ENCODE peak calls at places on chromosomes 11 and 22, in six cellular contexts. One of them, this sample, is unnamed.

GRCh38 chr11:110028904-110029303 is 64.3 kb upstream of the ZC3H12C start:
- DNase-seq in HepG2: no peak
- DNase-seq in A549: no peak
- DNase-seq in H1: no peak
- DNase-seq in K562: no peak
- DNase-seq in GM12878: peak; percentile 53
- DNase-seq in this sample: no peak

GRCh38 chr11:70721006-70721405 is 322.7 kb downstream of the CTTN start:
- DNase-seq in K562: no peak
- DNase-seq in H1: no peak
- DNase-seq in HepG2: no peak
- DNase-seq in A549: no peak
- DNase-seq in GM12878: no peak
- DNase-seq in this sample: no peak

GRCh38 chr11:350723-351255 is 18.5 kb upstream of the B4GALNT4 start:
- DNase-seq in K562: peak; percentile 84
- DNase-seq in GM12878: peak; percentile 78
- DNase-seq in A549: no peak
- DNase-seq in H1: no peak
- DNase-seq in HepG2: no peak
- DNase-seq in this sample: no peak

GRCh38 chr11:118438314-118438931 is 2.1 kb downstream of the KMT2A start:
- DNase-seq in H1: no peak
- DNase-seq in K562: peak; percentile 82
- DNase-seq in HepG2: no peak
- DNase-seq in A549: peak; percentile 31
- DNase-seq in GM12878: no peak
- DNase-seq in this sample: peak; percentile 53

GRCh38 chr11:74683279-74683871 is 47.9 kb downstream of the CHRDL2 start:
- DNase-seq in HepG2: no peak
- DNase-seq in H1: peak; percentile 75
- DNase-seq in GM12878: no peak
- DNase-seq in A549: no peak
- DNase-seq in K562: no peak
- DNase-seq in this sample: peak; percentile 87

GRCh38 chr11:1087961-1088926 is 13.6 kb downstream of the MUC2 start:
- DNase-seq in K562: peak; percentile 44
- DNase-seq in GM12878: no peak
- DNase-seq in HepG2: peak; percentile 12
- DNase-seq in H1: no peak
- DNase-seq in A549: no peak
- DNase-seq in this sample: no peak

GRCh38 chr11:123202155-123202714 is 7.2 kb upstream of the CLMP start:
- DNase-seq in HepG2: no peak
- DNase-seq in GM12878: no peak
- DNase-seq in K562: no peak
- DNase-seq in H1: peak; percentile 39
- DNase-seq in A549: no peak
- DNase-seq in this sample: peak; percentile 59

GRCh38 chr11:111652184-111652583 is 49.9 kb downstream of the SIK2 start:
- DNase-seq in HepG2: no peak
- DNase-seq in K562: no peak
- DNase-seq in GM12878: no peak
- DNase-seq in H1: no peak
- DNase-seq in A549: no peak
- DNase-seq in this sample: no peak

GRCh38 chr11:90737328-90738050 is 514.6 kb upstream of the CHORDC1 start:
- DNase-seq in A549: no peak
- DNase-seq in H1: no peak
- DNase-seq in GM12878: no peak
- DNase-seq in HepG2: peak; percentile 39
- DNase-seq in K562: no peak
- DNase-seq in this sample: no peak

GRCh38 chr11:2271327-2272240 is 1.2 kb upstream of the ASCL2 start:
- DNase-seq in A549: no peak
- DNase-seq in H1: peak; percentile 56
- DNase-seq in HepG2: no peak
- DNase-seq in GM12878: no peak
- DNase-seq in K562: no peak
- DNase-seq in this sample: no peak

GRCh38 chr22:39522567-39523300 is 2.4 kb downstream of the ATF4 start:
- DNase-seq in K562: no peak
- DNase-seq in HepG2: no peak
- DNase-seq in GM12878: no peak
- DNase-seq in H1: no peak
- DNase-seq in A549: peak; percentile 32
- DNase-seq in this sample: peak; percentile 19

GRCh38 chr11:5405173-5405572 is 16.7 kb upstream of the OR51Q1 start:
- DNase-seq in H1: no peak
- DNase-seq in HepG2: no peak
- DNase-seq in A549: no peak
- DNase-seq in K562: no peak
- DNase-seq in GM12878: no peak
- DNase-seq in this sample: no peak

GRCh38 chr11:73225001-73225686 is 7.1 kb downstream of the P2RY2 start:
- DNase-seq in K562: no peak
- DNase-seq in GM12878: no peak
- DNase-seq in A549: no peak
- DNase-seq in HepG2: no peak
- DNase-seq in H1: no peak
- DNase-seq in this sample: peak; percentile 12

GRCh38 chr22:36757608-36758220 is 18.2 kb downstream of the IFT27 start:
- DNase-seq in H1: peak; percentile 92
- DNase-seq in K562: peak; percentile 74
- DNase-seq in A549: peak; percentile 44
- DNase-seq in HepG2: peak; percentile 58
- DNase-seq in GM12878: no peak
- DNase-seq in this sample: peak; percentile 83

GRCh38 chr11:73760066-73760679 is 701 bp downstream of the RAB6A start:
- DNase-seq in A549: peak; percentile 59
- DNase-seq in K562: peak; percentile 56
- DNase-seq in H1: peak; percentile 73
- DNase-seq in GM12878: no peak
- DNase-seq in HepG2: no peak
- DNase-seq in this sample: peak; percentile 69

GRCh38 chr11:91178366-91178765 is 955.5 kb upstream of the CHORDC1 start:
- DNase-seq in GM12878: no peak
- DNase-seq in A549: no peak
- DNase-seq in K562: no peak
- DNase-seq in H1: no peak
- DNase-seq in HepG2: no peak
- DNase-seq in this sample: no peak

GRCh38 chr22:39646614-39647210 is 76.2 kb downstream of the CACNA1I start:
- DNase-seq in K562: no peak
- DNase-seq in H1: no peak
- DNase-seq in GM12878: no peak
- DNase-seq in A549: no peak
- DNase-seq in HepG2: no peak
- DNase-seq in this sample: no peak

DNA sequence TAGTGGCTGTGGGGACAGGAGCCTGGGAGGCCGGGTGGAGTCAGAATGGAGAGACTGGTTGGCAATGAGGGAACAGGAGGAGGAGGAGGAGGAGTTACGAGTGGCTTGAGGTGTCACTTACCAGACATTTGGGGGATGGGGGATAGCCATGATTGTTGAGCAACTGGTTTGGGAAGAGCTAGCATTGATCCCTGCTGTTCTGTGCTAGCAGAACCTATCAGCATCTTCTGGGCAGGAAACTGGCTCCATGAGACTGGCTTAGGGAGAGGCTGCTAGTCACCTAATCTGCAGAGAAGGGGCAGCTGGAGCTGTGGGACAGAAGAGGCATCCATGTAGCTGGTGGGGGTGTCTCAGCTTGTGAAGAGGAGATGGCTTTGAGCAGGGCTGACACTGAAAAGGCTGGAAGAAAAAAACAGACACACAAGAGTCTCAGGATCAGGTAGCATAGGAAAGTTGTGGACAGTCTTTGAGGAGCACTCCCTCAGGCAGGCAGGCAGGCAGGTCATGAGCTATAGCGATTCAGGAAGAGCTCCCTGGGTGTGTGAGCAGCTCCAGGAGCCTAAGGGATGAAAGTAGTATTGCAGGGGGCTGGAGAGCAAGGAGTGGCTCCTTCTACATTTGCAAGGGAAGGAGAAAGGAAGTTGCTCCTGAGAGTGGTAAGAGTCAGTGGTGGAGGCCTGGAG is 22.3 kb downstream of the PIK3IP1 start:
- DNase-seq in HepG2: no peak
- DNase-seq in GM12878: no peak
- DNase-seq in K562: no peak
- DNase-seq in A549: no peak
- DNase-seq in H1: no peak
- DNase-seq in this sample: no peak
- H3K4me2 ChIP-seq in HepG2: no peak overlapping the region
- H3K4me2 ChIP-seq in GM12878: no peak overlapping the region
- H3K4me2 ChIP-seq in K562: no peak overlapping the region
- H3K4me2 ChIP-seq in A549: no peak overlapping the region
- H3K4me2 ChIP-seq in H1: peak overlapping the region; percentile 28
- H3K4me2 ChIP-seq in this sample: no peak overlapping the region

DNA sequence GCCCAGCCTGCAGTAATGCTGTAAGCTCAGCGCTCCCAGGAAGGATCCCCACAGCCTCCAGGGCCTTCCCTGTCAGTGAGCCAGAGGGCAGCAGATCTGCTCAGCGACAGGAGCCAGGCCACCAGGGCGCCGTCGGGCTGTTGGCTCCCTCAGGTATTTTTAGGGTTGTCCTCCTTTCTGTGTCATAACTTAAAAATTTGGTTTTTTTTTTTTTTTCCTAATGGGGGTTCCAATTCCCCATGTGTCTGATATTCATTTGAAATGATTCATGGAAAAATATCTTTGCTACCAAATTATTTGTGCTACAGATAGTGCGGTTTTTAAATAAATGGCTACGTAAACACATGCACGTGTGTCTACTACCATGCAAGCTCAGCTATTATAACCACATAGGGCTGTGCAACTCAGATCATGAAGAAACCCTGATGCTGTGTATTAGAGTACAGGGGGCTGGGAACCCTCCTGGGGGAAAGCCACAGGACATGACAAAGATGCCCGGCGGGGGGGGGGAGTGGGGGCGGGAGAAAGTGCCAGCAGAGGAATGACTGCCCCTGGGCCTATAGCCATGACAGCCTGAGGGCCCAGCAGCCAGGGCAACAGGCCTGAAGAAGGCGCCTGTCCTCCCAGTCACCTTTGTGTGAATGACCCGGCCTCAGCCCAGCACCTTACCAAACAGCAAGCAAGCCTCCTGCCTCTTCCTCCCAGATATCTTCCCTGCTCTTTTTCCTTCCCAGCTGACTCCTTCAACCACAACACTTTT is 89.3 kb downstream of the NAT10 start:
- DNase-seq in GM12878: no peak
- DNase-seq in H1: no peak
- DNase-seq in HepG2: no peak
- DNase-seq in K562: no peak
- DNase-seq in A549: no peak
- DNase-seq in this sample: peak; percentile 52
- TF ChIP-seq EP300 in GM12878: no peak
- TF ChIP-seq EP300 in H1: no peak
- TF ChIP-seq EP300 in HepG2: no peak
- TF ChIP-seq EP300 in K562: no peak
- TF ChIP-seq EP300 in A549: no peak
- TF ChIP-seq EP300 in this sample: no peak

GRCh38 chr11:8365542-8365941 is 101.9 kb upstream of the LMO1 start:
- DNase-seq in H1: peak; percentile 71
- DNase-seq in GM12878: no peak
- DNase-seq in K562: peak; percentile 23
- DNase-seq in HepG2: no peak
- DNase-seq in A549: no peak
- DNase-seq in this sample: no peak

GRCh38 chr11:8366316-8366715 is 102.6 kb upstream of the LMO1 start:
- DNase-seq in A549: no peak
- DNase-seq in GM12878: no peak
- DNase-seq in H1: no peak
- DNase-seq in HepG2: no peak
- DNase-seq in K562: no peak
- DNase-seq in this sample: no peak

GRCh38 chr11:8369592-8370205 is 106.0 kb upstream of the LMO1 start:
- DNase-seq in H1: no peak
- DNase-seq in A549: no peak
- DNase-seq in HepG2: no peak
- DNase-seq in GM12878: no peak
- DNase-seq in K562: no peak
- DNase-seq in this sample: no peak

GRCh38 chr11:8368772-8369171 is 105.1 kb upstream of the LMO1 start:
- DNase-seq in H1: no peak
- DNase-seq in A549: no peak
- DNase-seq in HepG2: no peak
- DNase-seq in K562: no peak
- DNase-seq in GM12878: no peak
- DNase-seq in this sample: no peak

DNA sequence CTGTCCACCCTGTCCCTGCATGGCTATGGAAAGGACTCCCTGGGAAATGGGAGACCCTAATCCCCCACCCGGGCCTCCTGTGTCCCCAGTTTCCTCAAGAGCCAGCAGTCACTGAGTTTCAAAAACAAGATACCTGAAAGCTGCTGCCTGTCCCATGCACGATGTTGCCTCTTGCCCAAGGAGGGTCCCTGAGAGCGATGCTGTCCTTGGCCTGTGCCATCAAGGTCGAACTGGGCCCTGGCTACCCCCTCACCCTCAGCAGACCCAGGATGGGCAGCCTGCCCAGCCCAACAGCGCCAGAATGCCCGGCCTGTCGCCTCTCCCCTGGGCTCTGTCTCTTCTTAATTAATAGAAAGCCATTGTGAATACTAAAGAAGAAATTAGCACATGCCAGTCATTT is 104.5 kb upstream of the LMO1 start:
- DNase-seq in GM12878: no peak
- DNase-seq in H1: no peak
- DNase-seq in K562: no peak
- DNase-seq in A549: no peak
- DNase-seq in HepG2: no peak
- DNase-seq in this sample: peak; percentile 47
- H3K4me2 ChIP-seq in GM12878: no peak overlapping the region
- H3K4me2 ChIP-seq in H1: no peak overlapping the region
- H3K4me2 ChIP-seq in K562: no peak overlapping the region
- H3K4me2 ChIP-seq in A549: no peak overlapping the region
- H3K4me2 ChIP-seq in HepG2: no peak overlapping the region
- H3K4me2 ChIP-seq in this sample: no peak overlapping the region

GRCh38 chr11:120009938-120010337 is 128.0 kb downstream of the TRIM29 start:
- DNase-seq in HepG2: no peak
- DNase-seq in H1: no peak
- DNase-seq in GM12878: no peak
- DNase-seq in A549: no peak
- DNase-seq in K562: no peak
- DNase-seq in this sample: no peak

GRCh38 chr11:120017582-120017981 is 120.3 kb downstream of the TRIM29 start:
- DNase-seq in HepG2: no peak
- DNase-seq in GM12878: no peak
- DNase-seq in K562: no peak
- DNase-seq in H1: no peak
- DNase-seq in A549: no peak
- DNase-seq in this sample: peak; percentile 65

GRCh38 chr11:120013325-120014250 is 124.3 kb downstream of the TRIM29 start:
- DNase-seq in H1: peak; percentile 89
- DNase-seq in A549: peak; percentile 61
- DNase-seq in HepG2: peak; percentile 32
- DNase-seq in K562: peak; percentile 51
- DNase-seq in GM12878: no peak
- DNase-seq in this sample: peak; percentile 78

GRCh38 chr11:120012245-120012644 is 125.7 kb downstream of the TRIM29 start:
- DNase-seq in HepG2: no peak
- DNase-seq in GM12878: no peak
- DNase-seq in K562: no peak
- DNase-seq in A549: no peak
- DNase-seq in H1: no peak
- DNase-seq in this sample: no peak

GRCh38 chr11:120011836-120012235 is 126.1 kb downstream of the TRIM29 start:
- DNase-seq in K562: no peak
- DNase-seq in H1: no peak
- DNase-seq in GM12878: no peak
- DNase-seq in HepG2: no peak
- DNase-seq in A549: no peak
- DNase-seq in this sample: no peak
- TF ChIP-seq EP300 in K562: no peak
- TF ChIP-seq EP300 in H1: no peak
- TF ChIP-seq EP300 in GM12878: no peak
- TF ChIP-seq EP300 in HepG2: no peak
- TF ChIP-seq EP300 in A549: no peak
- TF ChIP-seq EP300 in this sample: no peak